ENCODE peak calls at places on chromosomes 1 and 21, in nine cellular contexts. V, B, D, L, U, A, E, P and O are unnamed samples.

GRCh38 chr1:14516974-14517812 is 81.3 kb upstream of the KAZN start:
- DNase-seq in D (peak), A (no peak), P (peak), U (peak), L (no peak), B (no peak), V (no peak), E (no peak), O (peak)

GRCh38 chr1:202184750-202185460 is 8.7 kb upstream of the LGR6 start:
- DNase-seq in E (peak), A (peak), U (peak), D (peak), B (peak), V (peak), L (peak), P (peak), O (peak)

GRCh38 chr1:38730511-38731397 is 128.8 kb downstream of the RRAGC start:
- DNase-seq in E (no peak), U (peak), V (no peak), L (no peak), B (no peak), P (no peak), D (no peak), A (no peak), O (no peak)

GRCh38 chr1:229118662-229119061 is 152.2 kb upstream of the RAB4A start:
- DNase-seq in L (no peak), U (no peak), A (no peak), B (no peak), P (no peak), E (no peak), V (no peak), D (no peak), O (no peak)

GRCh38 chr1:237590381-237590780 is 300.3 kb downstream of the ZP4 start:
- DNase-seq in A (no peak), B (no peak), P (no peak), V (no peak), L (no peak), E (no peak), D (no peak), U (no peak), O (no peak)

GRCh38 chr1:220772846-220773245 is 13.9 kb upstream of the MTARC1 start:
- DNase-seq in L (no peak), B (no peak), A (no peak), V (no peak), D (no peak), P (no peak), U (no peak), E (no peak), O (no peak)

GRCh38 chr1:171919891-171920887 is 78.9 kb downstream of the DNM3 start:
- DNase-seq in D (no peak), A (no peak), L (no peak), E (no peak), P (no peak), B (no peak), U (no peak), V (no peak), O (no peak)

GRCh38 chr1:63935148-63935547 is 161.3 kb downstream of the ROR1 start:
- DNase-seq in V (no peak), B (no peak), A (no peak), P (no peak), D (peak), E (peak), L (no peak), U (peak), O (no peak)

GRCh38 chr1:100941098-100941527 is 45.2 kb downstream of the SLC30A7 start:
- DNase-seq in U (no peak), V (no peak), B (no peak), L (no peak), E (no peak), P (no peak), A (peak), D (no peak), O (no peak)

GRCh38 chr1:186781731-186782130 is 47.0 kb upstream of the PLA2G4A start:
- DNase-seq in D (no peak), L (no peak), E (no peak), B (no peak), U (no peak), A (no peak), V (no peak), P (peak), O (no peak)

GRCh38 chr1:215417122-215417521 is 150.0 kb upstream of the KCTD3 start:
- DNase-seq in P (no peak), B (no peak), U (peak), L (no peak), D (no peak), V (no peak), A (no peak), E (no peak), O (no peak)

GRCh38 chr1:44571712-44572571 is 102.3 kb downstream of the TMEM53 start:
- DNase-seq in L (no peak), A (peak), V (no peak), P (no peak), E (no peak), D (no peak), U (peak), B (no peak), O (peak)

GRCh38 chr1:98870959-98871903 is 133.4 kb downstream of the PLPPR5 start:
- DNase-seq in D (no peak), A (peak), V (no peak), E (no peak), U (no peak), B (peak), L (no peak), P (no peak), O (peak)

GRCh38 chr1:204150702-204151561 is 912 bp downstream of the ETNK2 start:
- DNase-seq in A (no peak), P (no peak), D (no peak), E (no peak), B (no peak), L (peak), U (peak), V (no peak), O (no peak)

GRCh38 chr1:18480315-18481189 is at the start of gene KLHDC7A:
- DNase-seq in B (peak), E (no peak), A (no peak), L (peak), V (no peak), D (no peak), U (peak), P (peak), O (no peak)

GRCh38 chr1:79945391-79945790 is 938.9 kb upstream of the ADGRL4 start:
- DNase-seq in V (no peak), D (no peak), L (no peak), B (no peak), E (no peak), P (no peak), A (no peak), U (no peak), O (no peak)

GRCh38 chr21:10641107-10641506 is 119.7 kb downstream of the TPTE start:
- DNase-seq in D (no peak), P (no peak), B (no peak), V (no peak), A (no peak), L (no peak), U (no peak), E (no peak), O (no peak)

GRCh38 chr1:225427249-225428065 is at the start of gene LBR:
- DNase-seq in D (no peak), B (peak), P (peak), A (peak), V (no peak), E (no peak), U (peak), L (peak), O (no peak)

GRCh38 chr1:236307437-236307836 is 25.7 kb upstream of the ERO1B start:
- DNase-seq in U (no peak), A (no peak), L (no peak), D (no peak), P (no peak), V (no peak), B (no peak), E (no peak), O (no peak)

GRCh38 chr1:23799570-23800395 is 771 bp downstream of the GALE start:
- DNase-seq in B (peak), P (no peak), E (no peak), D (no peak), U (peak), A (peak), V (no peak), L (peak), O (peak)

GRCh38 chr1:12556368-12556930 is 61.6 kb downstream of the DHRS3 start:
- DNase-seq in D (peak), U (no peak), A (no peak), P (peak), V (no peak), L (no peak), E (no peak), B (no peak), O (no peak)

GRCh38 chr1:25573591-25573930 is 30.2 kb downstream of the LDLRAP1 start:
- DNase-seq in L (no peak), D (no peak), E (no peak), A (no peak), B (peak), P (no peak), V (no peak), U (peak), O (no peak)

GRCh38 chr1:44418022-44418673 is 13.1 kb downstream of the RNF220 start:
- DNase-seq in D (no peak), P (no peak), B (no peak), L (peak), A (peak), U (no peak), E (peak), V (no peak), O (peak)

GRCh38 chr1:116375165-116375883 is 2.3 kb downstream of the ATP1A1 start:
- DNase-seq in U (no peak), D (no peak), E (no peak), P (no peak), V (no peak), A (no peak), L (no peak), B (peak), O (no peak)

GRCh38 chr1:180951881-180952656 is 39.4 kb downstream of the KIAA1614 start:
- DNase-seq in E (no peak), V (no peak), A (no peak), U (no peak), B (no peak), L (no peak), P (peak), D (no peak), O (peak)

GRCh38 chr21:43339668-43340067 is 87.3 kb downstream of the SIK1 start:
- DNase-seq in A (no peak), U (no peak), E (no peak), B (no peak), L (no peak), V (no peak), P (no peak), D (no peak), O (no peak)

GRCh38 chr1:180231506-180232420 is 1.7 kb downstream of the LHX4 start:
- DNase-seq in V (no peak), L (peak), D (no peak), B (peak), U (no peak), A (peak), P (peak), E (peak), O (peak)

GRCh38 chr1:161749509-161750407 is at the start of gene DUSP12:
- DNase-seq in B (peak), P (peak), V (peak), A (peak), L (peak), D (peak), E (peak), U (peak), O (peak)

GRCh38 chr1:19648239-19648638 is 4.1 kb downstream of the NBL1 start:
- DNase-seq in D (no peak), V (no peak), L (no peak), B (no peak), P (no peak), A (no peak), U (no peak), E (no peak), O (peak)

GRCh38 chr21:34198232-34199120 is 125.1 kb downstream of the MRPS6 start:
- DNase-seq in L (no peak), D (no peak), B (no peak), A (peak), E (no peak), U (no peak), V (no peak), P (no peak), O (peak)

GRCh38 chr1:119097380-119097779 is 43.1 kb downstream of the WARS2 start:
- DNase-seq in D (peak), V (no peak), E (no peak), P (no peak), B (no peak), A (no peak), L (no peak), U (no peak), O (no peak)

GRCh38 chr1:158999301-159000069 is 10.2 kb upstream of the IFI16 start:
- DNase-seq in P (peak), E (peak), A (no peak), V (no peak), D (peak), B (peak), L (peak), U (peak), O (no peak)

GRCh38 chr1:53365405-53366063 is 37.7 kb upstream of the LRP8 start:
- DNase-seq in D (no peak), L (no peak), U (no peak), B (no peak), E (no peak), P (peak), V (no peak), A (no peak), O (no peak)

GRCh38 chr1:89842547-89843278 is 21.9 kb downstream of the LRRC8D start:
- DNase-seq in E (no peak), D (no peak), B (no peak), P (no peak), A (peak), L (no peak), V (no peak), U (no peak), O (no peak)

GRCh38 chr1:159996653-159997052 is 35.1 kb downstream of the PIGM start:
- DNase-seq in L (no peak), P (no peak), V (no peak), E (no peak), A (no peak), U (peak), D (peak), B (no peak), O (no peak)